ENCODE peak calls at places on chromosome 11, in six cellular contexts. Q, E, Y, Z, X and V are unnamed samples.

GRCh38 chr11:38952698-38953097 is 2354.7 kb upstream of the RAG2 start:
- DNase-seq in Q (no peak), Z (no peak), X (no peak), E (no peak), Y (no peak), V (no peak)

GRCh38 chr11:18046116-18046777 is at the start of gene TPH1:
- DNase-seq in Q (no peak), Y (no peak), X (peak; percentile 79), Z (peak; percentile 22), E (peak; percentile 27), V (no peak)

GRCh38 chr11:116033931-116034553 is 529.8 kb upstream of the CADM1 start:
- DNase-seq in Y (no peak), Q (no peak), Z (no peak), X (no peak), E (no peak), V (no peak)

GRCh38 chr11:67271548-67272284 is 5.4 kb downstream of the GRK2 start:
- DNase-seq in Y (peak; percentile 72), E (no peak), Z (no peak), Q (no peak), X (no peak), V (peak; percentile 85)

GRCh38 chr11:75802913-75803820 is 11.8 kb upstream of the UVRAG start:
- DNase-seq in Q (peak; percentile 58), Y (peak; percentile 84), X (peak; percentile 60), E (peak; percentile 85), Z (peak; percentile 49), V (peak; percentile 88)

GRCh38 chr11:61045271-61045670 is 57.0 kb upstream of the CD5 start:
- DNase-seq in E (no peak), Z (no peak), Y (no peak), Q (no peak), X (no peak), V (peak; percentile 16)

GRCh38 chr11:15976433-15977045 is 379.8 kb downstream of the SOX6 start:
- DNase-seq in E (peak; percentile 44), Q (no peak), Y (no peak), X (no peak), Z (peak; percentile 87), V (no peak)

GRCh38 chr11:120211522-120212258 is 858 bp downstream of the OAF start:
- DNase-seq in E (no peak), X (no peak), Y (no peak), Q (no peak), Z (no peak), V (no peak)

GRCh38 chr11:31114437-31114836 is 255.1 kb downstream of the DCDC1 start:
- DNase-seq in E (no peak), Y (no peak), Q (no peak), X (no peak), Z (no peak), V (no peak)

GRCh38 chr11:74154621-74155281 is 16.1 kb downstream of the C2CD3 start:
- DNase-seq in X (no peak), Y (no peak), E (peak; percentile 44), Z (no peak), Q (no peak), V (no peak)

GRCh38 chr11:106186630-106187029 is 109.2 kb downstream of the AASDHPPT start:
- DNase-seq in Q (no peak), X (no peak), Z (no peak), Y (no peak), E (no peak), V (no peak)

GRCh38 chr11:33753304-33753703 is 17.1 kb upstream of the CD59 start:
- DNase-seq in Q (no peak), X (peak; percentile 65), E (peak; percentile 84), Z (no peak), Y (no peak), V (no peak)

GRCh38 chr11:16744128-16744725 is 5.8 kb downstream of the C11orf58 start:
- DNase-seq in E (no peak), X (no peak), Z (no peak), Y (no peak), Q (no peak), V (no peak)

GRCh38 chr11:96817488-96817887 is 427.7 kb downstream of the JRKL start:
- DNase-seq in Y (no peak), Q (no peak), X (no peak), E (no peak), Z (no peak), V (no peak)

GRCh38 chr11:70466154-70466553 is 67.8 kb downstream of the CTTN start:
- DNase-seq in Z (no peak), X (peak; percentile 58), E (peak; percentile 23), Y (no peak), Q (no peak), V (no peak)